ENCODE peak calls at places on chromosomes 5 and 9, in five cellular contexts. One of them, this sample, is unnamed.

GRCh38 chr5:172870261-172870806 is 36.3 kb downstream of the ERGIC1 start:
- DNase-seq in esophagus squamous epithelium: no peak
- DNase-seq in suprapubic skin: no peak
- DNase-seq in GM23248: peak
- DNase-seq in fibroblast of lung: peak
- DNase-seq in this sample: no peak

GRCh38 chr9:61673247-61673646 is 483.4 kb downstream of the SPATA31A7 start:
- DNase-seq in fibroblast of lung: no peak
- DNase-seq in esophagus squamous epithelium: no peak
- DNase-seq in GM23248: no peak
- DNase-seq in suprapubic skin: no peak
- DNase-seq in this sample: no peak

GRCh38 chr5:168747987-168748777 is 169.0 kb upstream of the PANK3 start:
- DNase-seq in suprapubic skin: no peak
- DNase-seq in fibroblast of lung: no peak
- DNase-seq in esophagus squamous epithelium: no peak
- DNase-seq in GM23248: peak
- DNase-seq in this sample: no peak

GRCh38 chr9:107211331-107211730 is 71.7 kb upstream of the RAD23B start:
- DNase-seq in fibroblast of lung: no peak
- DNase-seq in suprapubic skin: no peak
- DNase-seq in esophagus squamous epithelium: no peak
- DNase-seq in GM23248: no peak
- DNase-seq in this sample: no peak

GRCh38 chr5:81105261-81105877 is 127.8 kb upstream of the CKMT2 start:
- DNase-seq in esophagus squamous epithelium: no peak
- DNase-seq in fibroblast of lung: no peak
- DNase-seq in suprapubic skin: no peak
- DNase-seq in GM23248: no peak
- DNase-seq in this sample: no peak

GRCh38 chr5:1282139-1282992 is 12.5 kb downstream of the TERT start:
- DNase-seq in fibroblast of lung: no peak
- DNase-seq in esophagus squamous epithelium: no peak
- DNase-seq in suprapubic skin: peak
- DNase-seq in GM23248: no peak
- DNase-seq in this sample: no peak

GRCh38 chr5:180601591-180602480 is 10.5 kb upstream of the SCGB3A1 start:
- DNase-seq in fibroblast of lung: no peak
- DNase-seq in GM23248: no peak
- DNase-seq in esophagus squamous epithelium: no peak
- DNase-seq in suprapubic skin: peak
- DNase-seq in this sample: no peak

GRCh38 chr5:52743012-52743411 is 44.7 kb upstream of the ITGA1 start:
- DNase-seq in esophagus squamous epithelium: no peak
- DNase-seq in suprapubic skin: no peak
- DNase-seq in GM23248: no peak
- DNase-seq in fibroblast of lung: no peak
- DNase-seq in this sample: no peak

GRCh38 chr5:147949711-147950573 is 43.6 kb upstream of the C5orf46 start:
- DNase-seq in fibroblast of lung: peak
- DNase-seq in GM23248: peak
- DNase-seq in esophagus squamous epithelium: no peak
- DNase-seq in suprapubic skin: no peak
- DNase-seq in this sample: no peak

GRCh38 chr5:170937072-170937471 is 75.3 kb downstream of the RANBP17 start:
- DNase-seq in fibroblast of lung: no peak
- DNase-seq in esophagus squamous epithelium: no peak
- DNase-seq in suprapubic skin: no peak
- DNase-seq in GM23248: no peak
- DNase-seq in this sample: no peak

GRCh38 chr5:88861213-88861612 is 21.8 kb downstream of the MEF2C start:
- DNase-seq in GM23248: no peak
- DNase-seq in fibroblast of lung: peak
- DNase-seq in esophagus squamous epithelium: no peak
- DNase-seq in suprapubic skin: no peak
- DNase-seq in this sample: no peak

GRCh38 chr5:172633403-172633970 is 7.6 kb upstream of the NEURL1B start:
- DNase-seq in esophagus squamous epithelium: no peak
- DNase-seq in GM23248: no peak
- DNase-seq in fibroblast of lung: no peak
- DNase-seq in suprapubic skin: no peak
- DNase-seq in this sample: no peak

GRCh38 chr9:27394154-27394825 is 97.3 kb upstream of the EQTN start:
- DNase-seq in esophagus squamous epithelium: no peak
- DNase-seq in suprapubic skin: no peak
- DNase-seq in GM23248: no peak
- DNase-seq in fibroblast of lung: peak
- DNase-seq in this sample: no peak

GRCh38 chr5:9192286-9192685 is 353.6 kb downstream of the SEMA5A start:
- DNase-seq in fibroblast of lung: no peak
- DNase-seq in GM23248: no peak
- DNase-seq in suprapubic skin: no peak
- DNase-seq in esophagus squamous epithelium: no peak
- DNase-seq in this sample: no peak

GRCh38 chr9:68551191-68551590 is 10.5 kb upstream of the TMEM252 start:
- DNase-seq in suprapubic skin: no peak
- DNase-seq in GM23248: no peak
- DNase-seq in esophagus squamous epithelium: no peak
- DNase-seq in fibroblast of lung: no peak
- DNase-seq in this sample: no peak

GRCh38 chr9:69620731-69621130 is 51.4 kb downstream of the APBA1 start:
- DNase-seq in esophagus squamous epithelium: no peak
- DNase-seq in suprapubic skin: no peak
- DNase-seq in fibroblast of lung: no peak
- DNase-seq in GM23248: no peak
- DNase-seq in this sample: no peak

GRCh38 chr9:107137495-107138202 is 145.4 kb upstream of the RAD23B start:
- DNase-seq in fibroblast of lung: no peak
- DNase-seq in GM23248: peak
- DNase-seq in suprapubic skin: no peak
- DNase-seq in esophagus squamous epithelium: no peak
- DNase-seq in this sample: no peak

GRCh38 chr5:120436996-120437395 is 27.1 kb upstream of the PRR16 start:
- DNase-seq in GM23248: peak
- DNase-seq in esophagus squamous epithelium: no peak
- DNase-seq in fibroblast of lung: peak
- DNase-seq in suprapubic skin: no peak
- DNase-seq in this sample: no peak

GRCh38 chr5:145856285-145856818 is 16.5 kb downstream of the GRXCR2 start:
- DNase-seq in GM23248: peak
- DNase-seq in suprapubic skin: no peak
- DNase-seq in fibroblast of lung: peak
- DNase-seq in esophagus squamous epithelium: no peak
- DNase-seq in this sample: no peak

GRCh38 chr9:108812388-108812787 is 43.4 kb downstream of the ACTL7B start:
- DNase-seq in suprapubic skin: no peak
- DNase-seq in GM23248: no peak
- DNase-seq in esophagus squamous epithelium: no peak
- DNase-seq in fibroblast of lung: no peak
- DNase-seq in this sample: no peak

GRCh38 chr9:100848731-100849130 is 179.8 kb upstream of the PLPPR1 start:
- DNase-seq in esophagus squamous epithelium: no peak
- DNase-seq in GM23248: no peak
- DNase-seq in suprapubic skin: no peak
- DNase-seq in fibroblast of lung: no peak
- DNase-seq in this sample: no peak

GRCh38 chr5:170278611-170279500 is 18.7 kb downstream of the LCP2 start:
- DNase-seq in suprapubic skin: no peak
- DNase-seq in GM23248: no peak
- DNase-seq in esophagus squamous epithelium: peak
- DNase-seq in fibroblast of lung: no peak
- DNase-seq in this sample: peak

GRCh38 chr5:78915170-78915569 is 69.9 kb downstream of the ARSB start:
- DNase-seq in suprapubic skin: no peak
- DNase-seq in esophagus squamous epithelium: no peak
- DNase-seq in fibroblast of lung: no peak
- DNase-seq in GM23248: no peak
- DNase-seq in this sample: no peak

GRCh38 chr5:78046006-78046405 is 248.5 kb downstream of the AP3B1 start:
- DNase-seq in esophagus squamous epithelium: no peak
- DNase-seq in GM23248: no peak
- DNase-seq in fibroblast of lung: no peak
- DNase-seq in suprapubic skin: no peak
- DNase-seq in this sample: no peak

GRCh38 chr5:32428426-32428825 is 16.1 kb downstream of the ZFR start:
- DNase-seq in suprapubic skin: no peak
- DNase-seq in esophagus squamous epithelium: no peak
- DNase-seq in GM23248: no peak
- DNase-seq in fibroblast of lung: no peak
- DNase-seq in this sample: no peak

GRCh38 chr5:178310130-178310865 is 77.7 kb upstream of the PHYKPL start:
- DNase-seq in GM23248: no peak
- DNase-seq in fibroblast of lung: no peak
- DNase-seq in suprapubic skin: no peak
- DNase-seq in esophagus squamous epithelium: no peak
- DNase-seq in this sample: no peak

GRCh38 chr5:96121362-96121761 is 159.7 kb upstream of the ELL2 start:
- DNase-seq in esophagus squamous epithelium: no peak
- DNase-seq in fibroblast of lung: no peak
- DNase-seq in suprapubic skin: no peak
- DNase-seq in GM23248: no peak
- DNase-seq in this sample: no peak

GRCh38 chr5:127447822-127448221 is 69.6 kb upstream of the PRRC1 start:
- DNase-seq in suprapubic skin: no peak
- DNase-seq in GM23248: peak
- DNase-seq in fibroblast of lung: peak
- DNase-seq in esophagus squamous epithelium: no peak
- DNase-seq in this sample: no peak

GRCh38 chr9:134620751-134621557 is 20.6 kb upstream of the COL5A1 start:
- DNase-seq in fibroblast of lung: no peak
- DNase-seq in suprapubic skin: peak
- DNase-seq in esophagus squamous epithelium: no peak
- DNase-seq in GM23248: no peak
- DNase-seq in this sample: no peak

GRCh38 chr5:57719216-57719615 is 236.6 kb upstream of the ACTBL2 start:
- DNase-seq in esophagus squamous epithelium: no peak
- DNase-seq in suprapubic skin: no peak
- DNase-seq in fibroblast of lung: no peak
- DNase-seq in GM23248: no peak
- DNase-seq in this sample: no peak
- H3K27ac ChIP-seq in esophagus squamous epithelium: no peak
- H3K27ac ChIP-seq in suprapubic skin: no peak
- H3K27ac ChIP-seq in fibroblast of lung: no peak
- H3K27ac ChIP-seq in GM23248: no peak
- H3K27ac ChIP-seq in this sample: no peak

GRCh38 chr9:83472764-83473163 is 65.4 kb downstream of the FRMD3 start:
- DNase-seq in GM23248: no peak
- DNase-seq in fibroblast of lung: no peak
- DNase-seq in esophagus squamous epithelium: no peak
- DNase-seq in suprapubic skin: no peak
- DNase-seq in this sample: no peak

GRCh38 chr9:83475741-83476140 is 62.5 kb downstream of the FRMD3 start:
- DNase-seq in suprapubic skin: no peak
- DNase-seq in esophagus squamous epithelium: no peak
- DNase-seq in fibroblast of lung: no peak
- DNase-seq in GM23248: no peak
- DNase-seq in this sample: no peak

GRCh38 chr9:83472221-83472665 is 66.0 kb downstream of the FRMD3 start:
- DNase-seq in suprapubic skin: no peak
- DNase-seq in fibroblast of lung: peak
- DNase-seq in esophagus squamous epithelium: no peak
- DNase-seq in GM23248: peak
- DNase-seq in this sample: no peak

GRCh38 chr9:83474631-83475030 is 63.6 kb downstream of the FRMD3 start:
- DNase-seq in suprapubic skin: no peak
- DNase-seq in GM23248: no peak
- DNase-seq in fibroblast of lung: no peak
- DNase-seq in esophagus squamous epithelium: no peak
- DNase-seq in this sample: no peak

GRCh38 chr9:83473488-83473971 is 64.7 kb downstream of the FRMD3 start:
- DNase-seq in GM23248: no peak
- DNase-seq in suprapubic skin: no peak
- DNase-seq in fibroblast of lung: no peak
- DNase-seq in esophagus squamous epithelium: no peak
- DNase-seq in this sample: no peak
- H3K4me3 ChIP-seq in GM23248: no peak
- H3K4me3 ChIP-seq in suprapubic skin: no peak
- H3K4me3 ChIP-seq in fibroblast of lung: no peak
- H3K4me3 ChIP-seq in esophagus squamous epithelium: no peak
- H3K4me3 ChIP-seq in this sample: no peak

GRCh38 chr9:13487936-13488335 is 208.4 kb upstream of the MPDZ start:
- DNase-seq in suprapubic skin: no peak
- DNase-seq in fibroblast of lung: no peak
- DNase-seq in GM23248: no peak
- DNase-seq in esophagus squamous epithelium: no peak
- DNase-seq in this sample: no peak

GRCh38 chr9:13484186-13484585 is 204.7 kb upstream of the MPDZ start:
- DNase-seq in fibroblast of lung: no peak
- DNase-seq in suprapubic skin: no peak
- DNase-seq in esophagus squamous epithelium: no peak
- DNase-seq in GM23248: no peak
- DNase-seq in this sample: no peak

GRCh38 chr9:13487071-13487470 is 207.6 kb upstream of the MPDZ start:
- DNase-seq in suprapubic skin: no peak
- DNase-seq in fibroblast of lung: no peak
- DNase-seq in esophagus squamous epithelium: no peak
- DNase-seq in GM23248: no peak
- DNase-seq in this sample: no peak

GRCh38 chr9:13485068-13485596 is 205.6 kb upstream of the MPDZ start:
- DNase-seq in GM23248: peak
- DNase-seq in suprapubic skin: no peak
- DNase-seq in fibroblast of lung: peak
- DNase-seq in esophagus squamous epithelium: no peak
- DNase-seq in this sample: no peak

DNA sequence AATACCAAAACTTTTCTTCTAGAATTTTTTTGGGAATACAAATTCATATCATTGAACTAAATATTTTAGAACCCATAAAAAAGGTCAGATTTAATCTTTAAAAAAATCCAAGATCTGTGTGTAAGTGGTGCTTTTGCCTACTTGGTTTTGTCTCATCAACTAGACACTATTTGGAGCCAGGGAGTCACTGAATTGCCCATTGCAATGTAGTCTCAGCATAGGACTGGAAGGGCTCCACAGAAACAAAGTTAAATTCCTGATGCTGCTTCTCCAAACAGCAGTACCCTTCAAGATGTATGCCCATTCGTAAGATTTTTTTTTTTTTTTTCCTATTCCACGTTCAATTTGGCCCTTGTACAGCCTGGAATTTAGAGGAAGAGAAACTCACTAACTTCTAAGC is 208.0 kb upstream of the MPDZ start:
- DNase-seq in fibroblast of lung: no peak
- DNase-seq in suprapubic skin: no peak
- DNase-seq in GM23248: no peak
- DNase-seq in esophagus squamous epithelium: no peak
- DNase-seq in this sample: no peak
- H3K27ac ChIP-seq in fibroblast of lung: no peak
- H3K27ac ChIP-seq in suprapubic skin: peak
- H3K27ac ChIP-seq in GM23248: no peak
- H3K27ac ChIP-seq in esophagus squamous epithelium: no peak
- H3K27ac ChIP-seq in this sample: no peak

DNA sequence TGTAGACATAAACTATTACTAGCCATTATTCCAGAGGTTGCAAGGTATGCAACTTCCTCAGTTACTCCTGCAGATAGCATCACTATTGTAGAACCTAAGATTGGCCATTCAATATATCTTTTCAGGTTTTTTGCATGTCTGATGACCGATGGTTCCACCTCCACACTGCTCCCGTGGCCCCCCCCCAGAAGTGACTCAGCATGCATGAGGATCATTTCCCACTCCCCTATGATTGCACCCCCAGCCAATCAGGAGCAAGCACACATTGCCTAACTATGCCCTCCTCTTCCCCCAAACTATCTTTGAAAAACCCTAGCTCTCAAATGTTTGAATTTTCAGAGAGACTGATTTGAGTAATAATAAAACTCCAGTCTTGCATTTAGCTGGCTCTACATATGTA is 601.4 kb upstream of the TLE4 start:
- DNase-seq in GM23248: no peak
- DNase-seq in esophagus squamous epithelium: no peak
- DNase-seq in suprapubic skin: no peak
- DNase-seq in fibroblast of lung: no peak
- DNase-seq in this sample: no peak
- H3K4me3 ChIP-seq in GM23248: no peak
- H3K4me3 ChIP-seq in esophagus squamous epithelium: no peak
- H3K4me3 ChIP-seq in suprapubic skin: no peak
- H3K4me3 ChIP-seq in fibroblast of lung: no peak
- H3K4me3 ChIP-seq in this sample: no peak

This sample was measured in effector memory CD4-positive, alpha-beta T cell.